ENCODE peak calls at places on chromosomes 11 and 22, in five cellular contexts. R is H9, N is IMR-90, X is mesenchymal stem cell, W is neuronal stem cell. E is an unnamed sample.

GRCh38 chr22:17743661-17744411 is 30.4 kb downstream of the BID start:
- DNase-seq in R (peak), X (no peak), W (no peak), N (no peak), E (no peak)

GRCh38 chr22:44583076-44583760 is 85.2 kb upstream of the RTL6 start:
- DNase-seq in R (peak), N (peak), W (no peak), X (no peak), E (no peak)

GRCh38 chr11:2527621-2528291 is 82.9 kb downstream of the KCNQ1 start:
- DNase-seq in R (no peak), X (no peak), N (no peak), W (no peak), E (no peak)

GRCh38 chr11:128913806-128914205 is 22.6 kb downstream of the KCNJ5 start:
- DNase-seq in N (no peak), W (no peak), R (no peak), X (no peak), E (no peak)

GRCh38 chr11:1487091-1487850 is 692 bp upstream of the MOB2 start:
- DNase-seq in W (no peak), R (no peak), X (no peak), N (no peak), E (no peak)

GRCh38 chr22:27718186-27719032 is 83.1 kb downstream of the MN1 start:
- DNase-seq in X (peak), W (no peak), R (peak), N (peak), E (peak)

GRCh38 chr11:132126973-132127900 is 756.8 kb downstream of the NTM start:
- DNase-seq in N (peak), X (peak), W (peak), R (peak), E (peak)

GRCh38 chr11:133835258-133836075 is 9.8 kb downstream of the SPATA19 start:
- DNase-seq in X (peak), W (peak), R (peak), N (peak), E (peak)

GRCh38 chr22:39664485-39665200 is 94.1 kb downstream of the CACNA1I start:
- DNase-seq in X (no peak), N (no peak), R (peak), W (peak), E (peak)

GRCh38 chr11:61797263-61797944 is 4.7 kb downstream of the FEN1 start:
- DNase-seq in W (peak), X (peak), N (peak), R (peak), E (peak)

GRCh38 chr11:2215230-2215560 is 43.6 kb upstream of the TH start:
- DNase-seq in X (no peak), R (no peak), W (no peak), N (no peak), E (peak)

GRCh38 chr11:118790357-118791014 is 478 bp downstream of the DDX6 start:
- DNase-seq in N (peak), W (peak), X (peak), R (peak), E (peak)

GRCh38 chr11:36385121-36385530 is 89.0 kb downstream of the PRR5L start:
- DNase-seq in X (peak), R (no peak), N (peak), W (no peak), E (no peak)

GRCh38 chr22:35539910-35540599 is 576 bp upstream of the RASD2 start:
- DNase-seq in W (peak), N (peak), R (no peak), X (peak), E (peak)

GRCh38 chr22:40719599-40719998 is 40.3 kb downstream of the MCHR1 start:
- DNase-seq in R (no peak), X (no peak), N (no peak), W (no peak), E (no peak)

GRCh38 chr22:40714514-40714966 is 35.3 kb downstream of the MCHR1 start:
- DNase-seq in W (peak), R (peak), X (peak), N (peak), E (peak)

GRCh38 chr22:40712311-40712710 is 33.0 kb downstream of the MCHR1 start:
- DNase-seq in N (no peak), X (no peak), R (no peak), W (no peak), E (no peak)

GRCh38 chr22:40718250-40719204 is 39.2 kb downstream of the MCHR1 start:
- DNase-seq in W (no peak), X (no peak), N (no peak), R (no peak), E (no peak)

GRCh38 chr22:40716116-40716515 is 36.8 kb downstream of the MCHR1 start:
- DNase-seq in R (no peak), X (no peak), N (no peak), W (no peak), E (no peak)
- H2BK120ac ChIP-seq in R (no peak), X (no peak), N (no peak), W (no peak), E (no peak)

DNA sequence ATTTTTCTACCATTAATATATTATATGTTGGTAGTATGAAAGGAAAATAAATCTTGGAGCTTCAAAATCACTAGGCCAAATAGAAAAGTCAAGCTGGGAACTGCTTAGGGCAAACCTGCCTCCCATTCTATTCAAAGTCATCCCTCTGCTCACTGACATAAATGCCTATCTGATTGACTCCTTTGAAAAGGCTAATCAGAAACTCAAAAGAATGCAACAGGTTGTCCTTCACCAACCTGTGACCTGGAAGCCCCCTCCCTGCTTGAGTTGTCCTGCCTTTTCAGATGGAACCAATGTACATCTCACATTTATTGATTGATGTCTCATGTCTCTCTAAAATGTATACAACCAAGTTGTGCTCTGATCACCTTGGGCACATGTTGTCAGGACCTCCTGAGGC is 3.2 kb upstream of the TRIM34 start:
- DNase-seq in W (no peak), R (no peak), N (no peak), X (no peak), E (peak)
- H2BK5ac ChIP-seq in W (no peak), R (no peak), N (peak), X (no peak), E (no peak)

DNA sequence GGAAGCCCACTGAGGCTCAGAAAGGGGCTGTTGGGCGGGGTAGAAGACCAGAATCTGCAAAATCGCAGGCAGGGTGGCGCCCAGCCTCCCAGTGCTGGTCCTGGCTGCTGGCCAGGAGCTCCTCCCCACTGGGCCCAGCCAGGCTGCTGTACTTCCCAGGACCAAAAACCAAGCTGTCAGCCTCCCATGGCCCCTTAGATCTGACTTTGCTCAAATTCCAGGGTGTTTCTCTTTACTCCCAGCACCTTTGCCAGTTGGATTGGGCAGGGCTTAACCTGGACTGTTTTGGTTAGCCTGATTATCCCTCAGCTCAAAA is 44.2 kb upstream of the WEE1 start:
- DNase-seq in X (no peak), N (no peak), W (no peak), R (no peak), E (no peak)
- H2BK120ac ChIP-seq in X (no peak), N (peak), W (no peak), R (no peak), E (no peak)

GRCh38 chr11:12502950-12503579 is 125.7 kb downstream of the PARVA start:
- DNase-seq in W (no peak), N (peak), X (peak), R (no peak), E (peak)
- H2BK5ac ChIP-seq in W (no peak), N (peak), X (no peak), R (no peak), E (peak)

GRCh38 chr11:95081412-95081811 is 8.2 kb upstream of the ENDOD1 start:
- DNase-seq in N (no peak), W (no peak), R (no peak), X (peak), E (peak)
- H2BK120ac ChIP-seq in N (no peak), W (no peak), R (no peak), X (peak), E (no peak)

GRCh38 chr11:115712296-115712695 is 208.1 kb upstream of the CADM1 start:
- DNase-seq in R (no peak), W (no peak), N (no peak), X (no peak), E (no peak)

GRCh38 chr11:115709297-115709696 is 205.1 kb upstream of the CADM1 start:
- DNase-seq in N (no peak), W (no peak), R (no peak), X (no peak), E (no peak)

GRCh38 chr11:115706735-115707134 is 202.5 kb upstream of the CADM1 start:
- DNase-seq in N (no peak), W (no peak), X (no peak), R (no peak), E (no peak)

GRCh38 chr11:115707180-115707905 is 203.1 kb upstream of the CADM1 start:
- DNase-seq in R (no peak), X (no peak), W (no peak), N (no peak), E (no peak)

GRCh38 chr11:115711021-115711420 is 206.8 kb upstream of the CADM1 start:
- DNase-seq in X (no peak), R (no peak), N (no peak), W (no peak), E (no peak)
- H2BK5ac ChIP-seq in X (no peak), R (no peak), N (no peak), W (no peak), E (no peak)

GRCh38 chr11:86193297-86194095 is 51.1 kb upstream of the EED start:
- DNase-seq in R (peak), W (peak), N (peak), X (peak), E (peak)

GRCh38 chr11:86194998-86195397 is 49.6 kb upstream of the EED start:
- DNase-seq in W (no peak), R (no peak), X (no peak), N (no peak), E (no peak)

GRCh38 chr11:86191874-86192273 is 52.7 kb upstream of the EED start:
- DNase-seq in N (no peak), W (no peak), R (no peak), X (no peak), E (no peak)

GRCh38 chr11:86196291-86196690 is 48.3 kb upstream of the EED start:
- DNase-seq in R (no peak), X (no peak), W (no peak), N (no peak), E (no peak)

DNA sequence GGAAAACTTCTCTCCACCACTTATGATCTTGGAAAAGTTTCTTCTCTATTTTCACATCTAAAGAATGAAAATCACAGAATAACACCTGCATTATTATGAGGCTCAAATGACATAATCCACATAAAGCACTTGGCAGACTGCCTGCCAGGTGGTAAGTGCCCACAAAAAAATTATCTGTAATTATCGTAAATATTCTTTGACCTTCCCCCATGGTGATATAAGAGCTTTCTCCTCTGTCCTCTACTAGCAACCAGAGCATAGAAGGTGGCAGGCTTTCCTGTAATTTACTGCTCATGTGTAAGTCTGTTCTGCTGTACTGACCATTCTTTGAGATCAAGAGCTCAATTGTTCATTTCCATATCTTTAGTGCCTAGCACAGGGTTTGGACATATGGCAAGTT is 51.7 kb upstream of the EED start:
- DNase-seq in N (no peak), R (no peak), W (no peak), X (no peak), E (no peak)
- H2BK120ac ChIP-seq in N (peak), R (no peak), W (no peak), X (no peak), E (no peak)

DNA sequence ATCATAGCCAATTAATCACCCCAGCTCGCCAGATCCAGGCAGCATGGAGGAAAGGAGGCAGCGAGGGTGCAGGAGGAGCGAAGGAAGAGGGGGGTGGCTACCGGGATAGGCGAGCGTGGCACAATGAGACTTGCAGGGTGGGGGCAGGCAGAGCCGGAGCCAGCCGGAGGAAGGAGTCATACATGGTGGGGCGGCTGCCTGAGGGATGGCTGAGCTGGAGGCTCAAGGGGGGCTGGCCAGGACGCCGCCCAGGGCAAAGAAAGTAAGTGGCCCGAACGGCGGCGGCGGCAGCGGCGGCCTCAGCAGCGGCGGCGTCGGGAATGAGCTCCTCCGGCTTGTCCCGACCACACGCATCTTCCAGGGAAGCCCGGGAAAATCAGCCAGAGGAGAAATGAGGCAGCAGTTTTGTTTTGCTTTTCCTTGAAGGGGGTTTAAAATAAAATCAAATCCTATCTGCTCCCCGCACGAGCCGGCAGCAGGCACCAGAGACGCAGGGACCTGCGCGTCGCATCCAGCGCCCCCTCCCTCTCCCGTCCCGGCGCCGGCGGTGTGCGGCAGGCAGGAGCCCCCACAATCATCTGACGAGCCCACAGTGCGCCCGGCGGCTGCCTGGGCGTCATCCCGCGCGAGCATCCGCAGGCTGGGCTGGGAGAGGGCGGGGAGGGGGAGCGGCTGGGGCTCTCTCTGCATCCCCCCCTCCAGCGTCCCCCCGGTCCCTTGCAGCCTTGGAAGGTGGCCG is 263.6 kb downstream of the CTTN start:
- DNase-seq in N (peak), R (peak), X (peak), W (peak), E (peak)
- H2BK5ac ChIP-seq in N (no peak), R (no peak), X (no peak), W (peak), E (no peak)

E was measured in mesendoderm.